ENCODE peak calls at places on chromosomes 2 and 18, in eight cellular contexts. One of them, this sample, is unnamed. For H3K36me3, the result is how much of the 10 kb centered on the place peaks cover.

GRCh38 chr18:10518595-10519273 is 7.1 kb upstream of the NAPG start:
- DNase-seq in heart left ventricle: peak
- DNase-seq in PC-9: no peak
- DNase-seq in left ventricle myocardium inferior: peak
- DNase-seq in CD4-positive, CD25-positive, alpha-beta regulatory T cell: no peak
- DNase-seq in esophagus muscularis mucosa: no peak
- DNase-seq in RWPE2: no peak
- DNase-seq in hepatocyte: peak
- DNase-seq in this sample: no peak

GRCh38 chr18:2444201-2444875 is 127.0 kb downstream of the METTL4 start:
- DNase-seq in heart left ventricle: no peak
- DNase-seq in PC-9: no peak
- DNase-seq in left ventricle myocardium inferior: no peak
- DNase-seq in CD4-positive, CD25-positive, alpha-beta regulatory T cell: no peak
- DNase-seq in esophagus muscularis mucosa: no peak
- DNase-seq in RWPE2: no peak
- DNase-seq in hepatocyte: no peak
- DNase-seq in this sample: no peak

GRCh38 chr2:147275943-147276342 is 568.9 kb upstream of the ACVR2A start:
- DNase-seq in heart left ventricle: no peak
- DNase-seq in PC-9: no peak
- DNase-seq in left ventricle myocardium inferior: no peak
- DNase-seq in CD4-positive, CD25-positive, alpha-beta regulatory T cell: no peak
- DNase-seq in esophagus muscularis mucosa: no peak
- DNase-seq in RWPE2: no peak
- DNase-seq in hepatocyte: peak
- DNase-seq in this sample: no peak

GRCh38 chr2:71101656-71102055 is 28.4 kb downstream of the MCEE start:
- DNase-seq in heart left ventricle: no peak
- DNase-seq in PC-9: no peak
- DNase-seq in left ventricle myocardium inferior: no peak
- DNase-seq in CD4-positive, CD25-positive, alpha-beta regulatory T cell: no peak
- DNase-seq in esophagus muscularis mucosa: no peak
- DNase-seq in RWPE2: no peak
- DNase-seq in hepatocyte: no peak
- DNase-seq in this sample: peak

GRCh38 chr2:216485745-216486144 is 12.9 kb upstream of the RPL37A start:
- DNase-seq in heart left ventricle: no peak
- DNase-seq in PC-9: no peak
- DNase-seq in left ventricle myocardium inferior: no peak
- DNase-seq in CD4-positive, CD25-positive, alpha-beta regulatory T cell: no peak
- DNase-seq in esophagus muscularis mucosa: no peak
- DNase-seq in RWPE2: no peak
- DNase-seq in hepatocyte: no peak
- DNase-seq in this sample: no peak

GRCh38 chr18:49459404-49460171 is 857 bp downstream of the DYM start:
- DNase-seq in heart left ventricle: no peak
- DNase-seq in PC-9: no peak
- DNase-seq in left ventricle myocardium inferior: no peak
- DNase-seq in CD4-positive, CD25-positive, alpha-beta regulatory T cell: peak
- DNase-seq in esophagus muscularis mucosa: no peak
- DNase-seq in RWPE2: no peak
- DNase-seq in hepatocyte: no peak
- DNase-seq in this sample: no peak

GRCh38 chr2:142112648-142113278 is 18.1 kb downstream of the LRP1B start:
- DNase-seq in heart left ventricle: no peak
- DNase-seq in PC-9: no peak
- DNase-seq in left ventricle myocardium inferior: no peak
- DNase-seq in CD4-positive, CD25-positive, alpha-beta regulatory T cell: no peak
- DNase-seq in esophagus muscularis mucosa: no peak
- DNase-seq in RWPE2: no peak
- DNase-seq in hepatocyte: no peak
- DNase-seq in this sample: peak

GRCh38 chr2:102508863-102509262 is 35.8 kb downstream of the SLC9A4 start:
- DNase-seq in heart left ventricle: no peak
- DNase-seq in PC-9: no peak
- DNase-seq in left ventricle myocardium inferior: no peak
- DNase-seq in CD4-positive, CD25-positive, alpha-beta regulatory T cell: no peak
- DNase-seq in esophagus muscularis mucosa: no peak
- DNase-seq in RWPE2: no peak
- DNase-seq in hepatocyte: no peak
- DNase-seq in this sample: no peak

GRCh38 chr2:22787745-22788144 is 597.2 kb upstream of the KLHL29 start:
- DNase-seq in heart left ventricle: no peak
- DNase-seq in PC-9: no peak
- DNase-seq in left ventricle myocardium inferior: no peak
- DNase-seq in CD4-positive, CD25-positive, alpha-beta regulatory T cell: no peak
- DNase-seq in esophagus muscularis mucosa: no peak
- DNase-seq in RWPE2: no peak
- DNase-seq in hepatocyte: no peak
- DNase-seq in this sample: no peak

GRCh38 chr2:222160944-222161343 is 137.9 kb downstream of the PAX3 start:
- DNase-seq in heart left ventricle: no peak
- DNase-seq in PC-9: no peak
- DNase-seq in left ventricle myocardium inferior: no peak
- DNase-seq in CD4-positive, CD25-positive, alpha-beta regulatory T cell: no peak
- DNase-seq in esophagus muscularis mucosa: no peak
- DNase-seq in RWPE2: no peak
- DNase-seq in hepatocyte: no peak
- DNase-seq in this sample: no peak

GRCh38 chr18:78542204-78542603 is 437.4 kb upstream of the SALL3 start:
- DNase-seq in heart left ventricle: peak
- DNase-seq in PC-9: peak
- DNase-seq in left ventricle myocardium inferior: peak
- DNase-seq in CD4-positive, CD25-positive, alpha-beta regulatory T cell: no peak
- DNase-seq in esophagus muscularis mucosa: no peak
- DNase-seq in RWPE2: no peak
- DNase-seq in hepatocyte: no peak
- DNase-seq in this sample: no peak

GRCh38 chr2:182642328-182642727 is 73.7 kb upstream of the DNAJC10 start:
- DNase-seq in heart left ventricle: peak
- DNase-seq in PC-9: peak
- DNase-seq in left ventricle myocardium inferior: peak
- DNase-seq in CD4-positive, CD25-positive, alpha-beta regulatory T cell: peak
- DNase-seq in esophagus muscularis mucosa: no peak
- DNase-seq in RWPE2: peak
- DNase-seq in hepatocyte: peak
- DNase-seq in this sample: no peak

GRCh38 chr2:72892506-72893173 is 5.4 kb downstream of the SPR start:
- DNase-seq in heart left ventricle: peak
- DNase-seq in PC-9: peak
- DNase-seq in left ventricle myocardium inferior: peak
- DNase-seq in CD4-positive, CD25-positive, alpha-beta regulatory T cell: peak
- DNase-seq in esophagus muscularis mucosa: no peak
- DNase-seq in RWPE2: no peak
- DNase-seq in hepatocyte: peak
- DNase-seq in this sample: no peak

GRCh38 chr2:238743243-238744068 is 104.4 kb upstream of the TWIST2 start:
- DNase-seq in heart left ventricle: no peak
- DNase-seq in PC-9: no peak
- DNase-seq in left ventricle myocardium inferior: no peak
- DNase-seq in CD4-positive, CD25-positive, alpha-beta regulatory T cell: no peak
- DNase-seq in esophagus muscularis mucosa: peak
- DNase-seq in RWPE2: no peak
- DNase-seq in hepatocyte: no peak
- DNase-seq in this sample: peak

DNA sequence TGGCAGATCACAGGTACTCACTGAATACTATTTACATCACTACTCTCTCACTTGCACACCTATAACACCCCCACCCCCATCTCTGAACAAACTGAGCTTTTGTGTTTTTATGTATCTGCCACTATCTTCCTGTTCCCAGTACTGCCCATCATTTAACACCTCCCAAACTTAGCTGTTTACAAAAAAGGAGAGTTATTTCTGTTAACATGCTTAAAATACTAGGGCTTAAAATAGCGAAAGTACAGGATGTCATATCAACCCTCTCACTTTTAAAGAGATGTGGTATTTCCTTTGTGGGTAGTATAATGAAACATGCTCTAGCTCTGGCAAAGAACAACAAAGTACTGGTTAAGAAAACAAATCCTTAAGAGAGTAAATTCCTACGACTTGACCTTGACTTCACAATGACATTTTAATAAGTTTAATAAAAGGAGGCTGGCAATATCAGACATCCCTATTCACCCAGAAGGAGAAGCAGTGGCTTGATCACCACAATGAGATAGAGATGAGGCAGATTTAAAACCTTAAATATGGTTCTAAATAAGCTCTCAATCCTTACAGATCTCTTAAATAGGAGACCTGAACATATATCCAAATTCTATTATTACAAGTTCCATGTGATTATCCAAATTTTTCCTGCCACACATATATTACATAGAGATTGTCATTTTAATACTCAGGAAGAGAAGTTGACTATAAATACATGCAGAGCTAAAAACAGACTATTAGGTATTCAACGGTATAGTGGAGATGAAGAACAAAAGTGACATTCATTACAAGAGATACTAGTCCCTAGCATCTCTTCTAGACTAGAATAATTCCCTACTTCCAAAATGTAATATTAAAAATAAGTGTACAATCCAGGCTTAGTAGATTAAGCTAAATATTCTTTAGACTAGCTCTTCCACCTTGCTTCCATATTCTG is 36.9 kb downstream of the TRAK2 start:
- DNase-seq in heart left ventricle: no peak
- DNase-seq in PC-9: no peak
- DNase-seq in left ventricle myocardium inferior: no peak
- DNase-seq in CD4-positive, CD25-positive, alpha-beta regulatory T cell: peak
- DNase-seq in esophagus muscularis mucosa: no peak
- DNase-seq in RWPE2: no peak
- DNase-seq in hepatocyte: no peak
- DNase-seq in this sample: no peak
- H3K4me3 ChIP-seq in heart left ventricle: peak
- H3K4me3 ChIP-seq in PC-9: no peak
- H3K4me3 ChIP-seq in left ventricle myocardium inferior: peak
- H3K4me3 ChIP-seq in CD4-positive, CD25-positive, alpha-beta regulatory T cell: peak
- H3K4me3 ChIP-seq in esophagus muscularis mucosa: peak
- H3K4me3 ChIP-seq in RWPE2: no peak
- H3K4me3 ChIP-seq in hepatocyte: no peak
- H3K4me3 ChIP-seq in this sample: no peak

DNA sequence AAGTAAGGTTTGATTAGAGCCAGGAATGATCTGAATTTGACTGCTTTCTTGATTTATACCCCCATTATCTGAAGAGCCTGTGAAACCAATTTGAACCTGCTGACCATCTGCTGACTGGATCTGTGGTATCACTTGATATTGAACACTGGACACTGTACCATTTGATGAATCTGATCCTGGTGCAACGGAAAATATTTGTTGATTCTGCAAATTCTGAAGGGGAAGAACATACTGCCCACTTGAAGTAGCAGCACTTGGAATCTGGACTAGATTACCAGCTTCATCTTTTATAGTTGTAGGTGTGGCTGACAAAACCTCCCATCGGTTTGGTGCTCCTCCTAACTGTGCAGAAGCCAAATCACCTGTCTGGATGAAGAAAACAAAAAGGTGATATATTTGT is 9.3 kb downstream of the SP3 start:
- DNase-seq in heart left ventricle: no peak
- DNase-seq in PC-9: no peak
- DNase-seq in left ventricle myocardium inferior: no peak
- DNase-seq in CD4-positive, CD25-positive, alpha-beta regulatory T cell: no peak
- DNase-seq in esophagus muscularis mucosa: no peak
- DNase-seq in RWPE2: no peak
- DNase-seq in hepatocyte: no peak
- DNase-seq in this sample: no peak
- H3K36me3 ChIP-seq in heart left ventricle: under half
- H3K36me3 ChIP-seq in PC-9: half or more
- H3K36me3 ChIP-seq in left ventricle myocardium inferior: under half
- H3K36me3 ChIP-seq in CD4-positive, CD25-positive, alpha-beta regulatory T cell: under half
- H3K36me3 ChIP-seq in esophagus muscularis mucosa: under half
- H3K36me3 ChIP-seq in RWPE2: half or more
- H3K36me3 ChIP-seq in hepatocyte: under half
- H3K36me3 ChIP-seq in this sample: under half

GRCh38 chr2:21034156-21034971 is 9.5 kb downstream of the APOB start:
- DNase-seq in heart left ventricle: no peak
- DNase-seq in PC-9: no peak
- DNase-seq in left ventricle myocardium inferior: no peak
- DNase-seq in CD4-positive, CD25-positive, alpha-beta regulatory T cell: no peak
- DNase-seq in esophagus muscularis mucosa: no peak
- DNase-seq in RWPE2: no peak
- DNase-seq in hepatocyte: no peak
- DNase-seq in this sample: no peak

GRCh38 chr2:21033237-21034155 is 10.4 kb downstream of the APOB start:
- DNase-seq in heart left ventricle: no peak
- DNase-seq in PC-9: no peak
- DNase-seq in left ventricle myocardium inferior: no peak
- DNase-seq in CD4-positive, CD25-positive, alpha-beta regulatory T cell: no peak
- DNase-seq in esophagus muscularis mucosa: no peak
- DNase-seq in RWPE2: no peak
- DNase-seq in hepatocyte: no peak
- DNase-seq in this sample: no peak

GRCh38 chr2:21035974-21036707 is 7.7 kb downstream of the APOB start:
- DNase-seq in heart left ventricle: no peak
- DNase-seq in PC-9: no peak
- DNase-seq in left ventricle myocardium inferior: no peak
- DNase-seq in CD4-positive, CD25-positive, alpha-beta regulatory T cell: no peak
- DNase-seq in esophagus muscularis mucosa: no peak
- DNase-seq in RWPE2: no peak
- DNase-seq in hepatocyte: no peak
- DNase-seq in this sample: no peak

GRCh38 chr2:21035282-21035973 is 8.4 kb downstream of the APOB start:
- DNase-seq in heart left ventricle: no peak
- DNase-seq in PC-9: no peak
- DNase-seq in left ventricle myocardium inferior: no peak
- DNase-seq in CD4-positive, CD25-positive, alpha-beta regulatory T cell: no peak
- DNase-seq in esophagus muscularis mucosa: no peak
- DNase-seq in RWPE2: no peak
- DNase-seq in hepatocyte: no peak
- DNase-seq in this sample: no peak

DNA sequence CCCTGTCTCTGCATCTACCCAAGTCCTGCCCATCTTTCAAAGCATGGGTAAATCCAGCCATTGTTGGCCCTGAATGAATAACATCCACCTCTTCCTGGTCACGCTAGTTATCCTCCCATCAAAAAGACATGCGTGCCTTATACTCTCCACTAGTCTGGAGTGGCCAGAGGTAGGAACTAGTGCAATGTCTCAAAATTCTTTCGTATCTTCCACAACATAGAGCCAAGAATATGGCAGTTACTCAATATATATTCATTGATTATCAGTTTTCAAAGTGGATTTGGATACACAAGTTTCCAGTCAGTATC is 8.9 kb downstream of the APOB start:
- DNase-seq in heart left ventricle: no peak
- DNase-seq in PC-9: no peak
- DNase-seq in left ventricle myocardium inferior: no peak
- DNase-seq in CD4-positive, CD25-positive, alpha-beta regulatory T cell: no peak
- DNase-seq in esophagus muscularis mucosa: no peak
- DNase-seq in RWPE2: no peak
- DNase-seq in hepatocyte: no peak
- DNase-seq in this sample: no peak
- H3K4me3 ChIP-seq in heart left ventricle: no peak
- H3K4me3 ChIP-seq in PC-9: no peak
- H3K4me3 ChIP-seq in left ventricle myocardium inferior: no peak
- H3K4me3 ChIP-seq in CD4-positive, CD25-positive, alpha-beta regulatory T cell: no peak
- H3K4me3 ChIP-seq in esophagus muscularis mucosa: no peak
- H3K4me3 ChIP-seq in RWPE2: no peak
- H3K4me3 ChIP-seq in hepatocyte: no peak
- H3K4me3 ChIP-seq in this sample: no peak

DNA sequence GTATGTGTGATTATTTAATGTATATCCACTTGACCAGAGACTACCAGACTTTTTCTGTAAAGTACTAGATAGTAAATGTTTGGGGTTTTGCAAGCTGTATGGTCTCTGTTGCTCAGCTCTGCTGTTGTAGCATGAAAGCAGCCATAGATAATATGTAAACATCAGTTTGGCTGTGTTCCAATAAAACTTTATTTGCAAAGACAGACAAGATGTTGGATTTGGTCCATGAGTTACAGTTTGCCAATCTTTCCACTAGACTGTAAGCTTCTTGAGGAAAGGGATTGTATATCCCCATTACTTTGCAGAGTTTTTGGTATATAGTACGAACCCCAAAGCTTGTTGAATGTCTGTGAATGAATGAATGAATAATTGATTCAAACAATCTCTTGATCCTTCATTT is 17.2 kb downstream of the REL start:
- DNase-seq in heart left ventricle: no peak
- DNase-seq in PC-9: no peak
- DNase-seq in left ventricle myocardium inferior: no peak
- DNase-seq in CD4-positive, CD25-positive, alpha-beta regulatory T cell: no peak
- DNase-seq in esophagus muscularis mucosa: no peak
- DNase-seq in RWPE2: no peak
- DNase-seq in hepatocyte: no peak
- DNase-seq in this sample: no peak
- H3K36me3 ChIP-seq in heart left ventricle: under half
- H3K36me3 ChIP-seq in PC-9: under half
- H3K36me3 ChIP-seq in left ventricle myocardium inferior: half or more
- H3K36me3 ChIP-seq in CD4-positive, CD25-positive, alpha-beta regulatory T cell: half or more
- H3K36me3 ChIP-seq in esophagus muscularis mucosa: half or more
- H3K36me3 ChIP-seq in RWPE2: half or more
- H3K36me3 ChIP-seq in hepatocyte: under half
- H3K36me3 ChIP-seq in this sample: under half

This sample was measured in kidney epithelial cell.